ENCODE peak calls at places on chromosomes 2 and 18, in five cellular contexts. M is activated CD4-positive, alpha-beta T cell treated with anti-CD3 and anti-CD28 coated beads, Interleukin-2, amount 50 U/mL, for 1 hour; Q is stimulated activated CD8-positive, alpha-beta memory T cell treated with anti-CD3 and anti-CD28 coated beads, Interleukin-4, amount 100 ng/mL, for 4 hours; Z is sigmoid colon; S is A172. N is an unnamed sample.

GRCh38 chr18:42742976-42743755 is 372.3 kb downstream of the RIT2 start:
- DNase-seq in M (no peak), Q (no peak), S (no peak), Z (no peak), N (no peak)

GRCh38 chr18:62118324-62118723 is 68.5 kb downstream of the PIGN start:
- DNase-seq in Z (no peak), S (no peak), M (no peak), Q (no peak), N (no peak)

GRCh38 chr18:72504866-72505265 is 39.3 kb downstream of the CBLN2 start:
- DNase-seq in Q (no peak), S (no peak), M (no peak), Z (no peak), N (no peak)

GRCh38 chr2:36507408-36507812 is 90.6 kb downstream of the FEZ2 start:
- DNase-seq in Q (no peak), S (peak), Z (no peak), M (peak), N (no peak)

GRCh38 chr2:70992945-70993688 is 1.6 kb downstream of the TEX261 start:
- DNase-seq in Q (no peak), M (no peak), S (no peak), Z (peak), N (no peak)

GRCh38 chr2:75424936-75425619 is 135.7 kb downstream of the EVA1A start:
- DNase-seq in M (no peak), S (peak), Z (no peak), Q (no peak), N (no peak)

GRCh38 chr2:217835931-217836881 is 166.6 kb downstream of the TNS1 start:
- DNase-seq in Q (no peak), M (no peak), S (no peak), Z (peak), N (no peak)

GRCh38 chr2:108268001-108268400 is 20.7 kb upstream of the SULT1C2 start:
- DNase-seq in S (peak), Q (no peak), M (no peak), Z (no peak), N (no peak)

GRCh38 chr18:1270081-1270480 is 365.4 kb downstream of the ADCYAP1 start:
- DNase-seq in M (no peak), Q (no peak), S (no peak), Z (no peak), N (no peak)

GRCh38 chr2:204110250-204111183 is 174.0 kb downstream of the ICOS start:
- DNase-seq in M (peak), Z (no peak), Q (peak), S (no peak), N (no peak)

GRCh38 chr2:221553333-221553732 is 18.8 kb downstream of the EPHA4 start:
- DNase-seq in M (no peak), Q (no peak), Z (no peak), S (no peak), N (no peak)

GRCh38 chr2:168490015-168490874 is 34.2 kb downstream of the CERS6 start:
- DNase-seq in Z (no peak), S (peak), M (no peak), Q (no peak), N (no peak)

GRCh38 chr18:9771261-9771976 is 63.3 kb downstream of the RAB31 start:
- DNase-seq in Z (peak), Q (peak), M (peak), S (peak), N (no peak)

GRCh38 chr18:80171190-80171872 is 62.3 kb downstream of the ADNP2 start:
- DNase-seq in S (peak), Q (peak), M (peak), Z (no peak), N (no peak)

GRCh38 chr2:232925769-232926163 is 55.7 kb downstream of the SNORC start:
- DNase-seq in M (no peak), Z (no peak), S (no peak), Q (no peak), N (no peak)

N was measured in cerebellar nuclear complex.